ENCODE peak calls at places on chromosomes 7 and 10, in six cellular contexts. E is NCI-H345, X is Calu3, Q is Panc1, H is memory B cell, I is AG04449. K is an unnamed sample.

GRCh38 chr10:12981570-12981969 is 19.9 kb downstream of the CCDC3 start:
- DNase-seq in I (no peak), X (no peak), E (no peak), Q (peak), H (no peak), K (no peak)

GRCh38 chr10:119651514-119652327 is 541 bp downstream of the BAG3 start:
- DNase-seq in Q (no peak), E (no peak), H (peak), I (no peak), X (peak), K (no peak)

GRCh38 chr10:112579578-112579977 is 132.6 kb downstream of the VTI1A start:
- DNase-seq in E (no peak), X (no peak), I (no peak), Q (no peak), H (no peak), K (no peak)

GRCh38 chr10:116160271-116160670 is 112.7 kb downstream of the GFRA1 start:
- DNase-seq in I (no peak), E (no peak), H (no peak), Q (no peak), X (no peak), K (no peak)

GRCh38 chr7:44134943-44135628 is 6.0 kb downstream of the MYL7 start:
- DNase-seq in Q (no peak), E (no peak), X (no peak), I (no peak), H (no peak), K (no peak)

GRCh38 chr7:36787933-36788378 is 63.7 kb upstream of the AOAH start:
- DNase-seq in X (no peak), I (no peak), Q (no peak), E (no peak), H (no peak), K (no peak)

GRCh38 chr10:66151346-66151745 is 774.5 kb upstream of the LRRTM3 start:
- DNase-seq in Q (no peak), E (no peak), H (no peak), I (no peak), X (no peak), K (no peak)

GRCh38 chr7:97639036-97639435 is 92.8 kb upstream of the TAC1 start:
- DNase-seq in Q (no peak), E (no peak), I (no peak), X (no peak), H (no peak), K (no peak)

GRCh38 chr10:44932338-44933116 is 21.4 kb downstream of the TMEM72 start:
- DNase-seq in H (peak), E (peak), X (peak), Q (peak), I (peak), K (peak)

GRCh38 chr7:102451371-102452054 is 13.2 kb downstream of the ALKBH4 start:
- DNase-seq in H (no peak), Q (no peak), I (no peak), X (no peak), E (peak), K (no peak)

GRCh38 chr10:44063686-44064085 is 321.2 kb downstream of the CXCL12 start:
- DNase-seq in E (no peak), Q (no peak), I (no peak), H (no peak), X (no peak), K (no peak)

GRCh38 chr7:157434701-157435100 is 97.9 kb downstream of the DNAJB6 start:
- DNase-seq in H (no peak), I (no peak), E (no peak), X (no peak), Q (no peak), K (no peak)

GRCh38 chr10:33152146-33152545 is 182.3 kb downstream of the NRP1 start:
- DNase-seq in Q (no peak), X (no peak), H (no peak), E (no peak), I (no peak), K (no peak)

GRCh38 chr7:8261711-8262695 is at the start of gene ICA1:
- DNase-seq in E (peak), H (peak), Q (no peak), X (peak), I (no peak), K (no peak)

GRCh38 chr10:100803481-100803880 is 58.1 kb downstream of the PAX2 start:
- DNase-seq in E (no peak), I (no peak), X (no peak), Q (no peak), H (no peak), K (no peak)

GRCh38 chr10:37701781-37702493 is 155.5 kb downstream of the ZNF248 start:
- DNase-seq in X (no peak), I (no peak), H (no peak), E (no peak), Q (no peak), K (no peak)

GRCh38 chr10:80173441-80173840 is 31.9 kb downstream of the ANXA11 start:
- DNase-seq in H (no peak), E (peak), I (no peak), X (no peak), Q (no peak), K (no peak)

GRCh38 chr10:82161264-82161663 is 286.3 kb downstream of the NRG3 start:
- DNase-seq in Q (no peak), I (no peak), E (no peak), X (no peak), H (no peak), K (no peak)

GRCh38 chr10:98274562-98274961 is 6.6 kb upstream of the LOXL4 start:
- DNase-seq in Q (no peak), X (no peak), H (no peak), I (no peak), E (no peak), K (no peak)

GRCh38 chr7:136958016-136958415 is 89.6 kb downstream of the CHRM2 start:
- DNase-seq in E (no peak), I (no peak), Q (no peak), X (no peak), H (no peak), K (no peak)

GRCh38 chr7:50047716-50048115 is 45.3 kb downstream of the ZPBP start:
- DNase-seq in E (no peak), Q (no peak), X (no peak), I (no peak), H (no peak), K (no peak)

GRCh38 chr7:22120391-22121053 is 174.8 kb upstream of the CDCA7L start:
- DNase-seq in Q (no peak), X (no peak), I (no peak), E (no peak), H (no peak), K (no peak)

GRCh38 chr7:156903232-156903909 is 10.4 kb upstream of the LMBR1 start:
- DNase-seq in X (peak), I (no peak), E (no peak), H (no peak), Q (no peak), K (no peak)

GRCh38 chr10:43105119-43105792 is 28.4 kb downstream of the RET start:
- DNase-seq in X (peak), E (peak), H (peak), I (no peak), Q (peak), K (no peak)

GRCh38 chr10:97278491-97278989 is 13.9 kb downstream of the ARHGAP19 start:
- DNase-seq in E (peak), H (peak), X (no peak), I (peak), Q (peak), K (peak)

GRCh38 chr7:8365499-8366110 is 67.8 kb upstream of the NXPH1 start:
- DNase-seq in E (peak), H (no peak), Q (peak), X (peak), I (no peak), K (no peak)

GRCh38 chr7:155386608-155387007 is 71.3 kb upstream of the EN2 start:
- DNase-seq in E (no peak), Q (no peak), H (no peak), X (no peak), I (no peak), K (no peak)

GRCh38 chr7:101857358-101857794 is 40.0 kb downstream of the CUX1 start:
- DNase-seq in H (no peak), I (no peak), E (no peak), X (no peak), Q (no peak), K (no peak)

GRCh38 chr10:69446650-69447151 is 4.6 kb upstream of the TSPAN15 start:
- DNase-seq in X (peak), H (no peak), E (no peak), I (peak), Q (peak), K (no peak)

GRCh38 chr10:59177031-59177861 is 803 bp downstream of the PHYHIPL start:
- DNase-seq in Q (no peak), E (peak), H (no peak), X (peak), I (peak), K (peak)

GRCh38 chr7:99013266-99014112 is 130.4 kb downstream of the SMURF1 start:
- DNase-seq in Q (no peak), E (no peak), I (no peak), X (no peak), H (no peak), K (no peak)

GRCh38 chr10:122646511-122647382 is 52.9 kb downstream of the C10orf120 start:
- DNase-seq in Q (no peak), H (no peak), I (no peak), X (no peak), E (no peak), K (no peak)

GRCh38 chr10:43981232-43981631 is 332.6 kb upstream of the ZNF32 start:
- DNase-seq in E (no peak), X (no peak), H (no peak), I (no peak), Q (no peak), K (no peak)

GRCh38 chr10:28503114-28503513 is 29.8 kb upstream of the WAC start:
- DNase-seq in Q (no peak), X (peak), I (no peak), H (no peak), E (peak), K (peak)

GRCh38 chr10:1166828-1167275 is 110.7 kb downstream of the WDR37 start:
- DNase-seq in I (no peak), Q (no peak), H (no peak), E (no peak), X (no peak), K (no peak)

GRCh38 chr10:11863353-11864105 is 40.4 kb downstream of the PROSER2 start:
- DNase-seq in H (peak), I (no peak), Q (no peak), E (peak), X (no peak), K (no peak)

K was measured in cerebellar nuclear complex.